ENCODE peak calls at places on chromosomes 4 and X, in seven cellular contexts. One of them, this sample, is unnamed.

GRCh38 chr4:128285085-128286023 is 2.3 kb downstream of the PGRMC2 start:
- DNase-seq in progenitor cell of endocrine pancreas: no peak
- DNase-seq in activated CD4-positive, alpha-beta T cell treated with anti-CD3 and anti-CD28 coated beads, Interleukin-2, amount 50 U/mL, for 48 hours: no peak
- DNase-seq in OCI-LY7: no peak
- DNase-seq in HT1080: no peak
- DNase-seq in stimulated activated CD8-positive, alpha-beta memory T cell treated with anti-CD3 and anti-CD28 coated beads, Interleukin-4, amount 100 ng/mL, for 4 hours: no peak
- DNase-seq in activated T-helper 1 cell treated with anti-CD3 and anti-CD28 coated beads, Interleukin-2, amount 50 U/mL, for 16 hours: no peak
- DNase-seq in this sample: no peak

GRCh38 chr4:163614866-163615265 is 120.4 kb downstream of the TMA16 start:
- DNase-seq in activated CD4-positive, alpha-beta T cell treated with anti-CD3 and anti-CD28 coated beads, Interleukin-2, amount 50 U/mL, for 48 hours: no peak
- DNase-seq in OCI-LY7: no peak
- DNase-seq in progenitor cell of endocrine pancreas: no peak
- DNase-seq in HT1080: no peak
- DNase-seq in stimulated activated CD8-positive, alpha-beta memory T cell treated with anti-CD3 and anti-CD28 coated beads, Interleukin-4, amount 100 ng/mL, for 4 hours: no peak
- DNase-seq in activated T-helper 1 cell treated with anti-CD3 and anti-CD28 coated beads, Interleukin-2, amount 50 U/mL, for 16 hours: no peak
- DNase-seq in this sample: no peak

GRCh38 chr4:89562715-89563114 is 255.1 kb upstream of the GPRIN3 start:
- DNase-seq in HT1080: no peak
- DNase-seq in progenitor cell of endocrine pancreas: no peak
- DNase-seq in OCI-LY7: no peak
- DNase-seq in activated T-helper 1 cell treated with anti-CD3 and anti-CD28 coated beads, Interleukin-2, amount 50 U/mL, for 16 hours: no peak
- DNase-seq in stimulated activated CD8-positive, alpha-beta memory T cell treated with anti-CD3 and anti-CD28 coated beads, Interleukin-4, amount 100 ng/mL, for 4 hours: no peak
- DNase-seq in activated CD4-positive, alpha-beta T cell treated with anti-CD3 and anti-CD28 coated beads, Interleukin-2, amount 50 U/mL, for 48 hours: no peak
- DNase-seq in this sample: no peak

GRCh38 chrX:63750846-63751245 is 34.2 kb downstream of the ARHGEF9 start:
- DNase-seq in stimulated activated CD8-positive, alpha-beta memory T cell treated with anti-CD3 and anti-CD28 coated beads, Interleukin-4, amount 100 ng/mL, for 4 hours: no peak
- DNase-seq in OCI-LY7: no peak
- DNase-seq in progenitor cell of endocrine pancreas: no peak
- DNase-seq in HT1080: no peak
- DNase-seq in activated CD4-positive, alpha-beta T cell treated with anti-CD3 and anti-CD28 coated beads, Interleukin-2, amount 50 U/mL, for 48 hours: no peak
- DNase-seq in activated T-helper 1 cell treated with anti-CD3 and anti-CD28 coated beads, Interleukin-2, amount 50 U/mL, for 16 hours: no peak
- DNase-seq in this sample: no peak

GRCh38 chr4:38572798-38573197 is 91.2 kb upstream of the KLF3 start:
- DNase-seq in progenitor cell of endocrine pancreas: no peak
- DNase-seq in OCI-LY7: no peak
- DNase-seq in activated T-helper 1 cell treated with anti-CD3 and anti-CD28 coated beads, Interleukin-2, amount 50 U/mL, for 16 hours: no peak
- DNase-seq in HT1080: no peak
- DNase-seq in stimulated activated CD8-positive, alpha-beta memory T cell treated with anti-CD3 and anti-CD28 coated beads, Interleukin-4, amount 100 ng/mL, for 4 hours: no peak
- DNase-seq in activated CD4-positive, alpha-beta T cell treated with anti-CD3 and anti-CD28 coated beads, Interleukin-2, amount 50 U/mL, for 48 hours: no peak
- DNase-seq in this sample: no peak

GRCh38 chr4:113260671-113261070 is 211.2 kb downstream of the ANK2 start:
- DNase-seq in activated T-helper 1 cell treated with anti-CD3 and anti-CD28 coated beads, Interleukin-2, amount 50 U/mL, for 16 hours: no peak
- DNase-seq in progenitor cell of endocrine pancreas: no peak
- DNase-seq in HT1080: peak
- DNase-seq in activated CD4-positive, alpha-beta T cell treated with anti-CD3 and anti-CD28 coated beads, Interleukin-2, amount 50 U/mL, for 48 hours: no peak
- DNase-seq in stimulated activated CD8-positive, alpha-beta memory T cell treated with anti-CD3 and anti-CD28 coated beads, Interleukin-4, amount 100 ng/mL, for 4 hours: no peak
- DNase-seq in OCI-LY7: no peak
- DNase-seq in this sample: no peak

GRCh38 chr4:87179751-87180150 is 40.7 kb downstream of the KLHL8 start:
- DNase-seq in HT1080: peak
- DNase-seq in progenitor cell of endocrine pancreas: no peak
- DNase-seq in activated T-helper 1 cell treated with anti-CD3 and anti-CD28 coated beads, Interleukin-2, amount 50 U/mL, for 16 hours: no peak
- DNase-seq in activated CD4-positive, alpha-beta T cell treated with anti-CD3 and anti-CD28 coated beads, Interleukin-2, amount 50 U/mL, for 48 hours: no peak
- DNase-seq in stimulated activated CD8-positive, alpha-beta memory T cell treated with anti-CD3 and anti-CD28 coated beads, Interleukin-4, amount 100 ng/mL, for 4 hours: no peak
- DNase-seq in OCI-LY7: no peak
- DNase-seq in this sample: no peak

GRCh38 chrX:29841750-29842149 is 373.6 kb upstream of the MAGEB2 start:
- DNase-seq in activated T-helper 1 cell treated with anti-CD3 and anti-CD28 coated beads, Interleukin-2, amount 50 U/mL, for 16 hours: no peak
- DNase-seq in activated CD4-positive, alpha-beta T cell treated with anti-CD3 and anti-CD28 coated beads, Interleukin-2, amount 50 U/mL, for 48 hours: no peak
- DNase-seq in HT1080: peak
- DNase-seq in progenitor cell of endocrine pancreas: no peak
- DNase-seq in stimulated activated CD8-positive, alpha-beta memory T cell treated with anti-CD3 and anti-CD28 coated beads, Interleukin-4, amount 100 ng/mL, for 4 hours: no peak
- DNase-seq in OCI-LY7: no peak
- DNase-seq in this sample: no peak

GRCh38 chr4:32140636-32141035 is 1420.5 kb downstream of the PCDH7 start:
- DNase-seq in activated T-helper 1 cell treated with anti-CD3 and anti-CD28 coated beads, Interleukin-2, amount 50 U/mL, for 16 hours: no peak
- DNase-seq in progenitor cell of endocrine pancreas: no peak
- DNase-seq in HT1080: peak
- DNase-seq in OCI-LY7: no peak
- DNase-seq in activated CD4-positive, alpha-beta T cell treated with anti-CD3 and anti-CD28 coated beads, Interleukin-2, amount 50 U/mL, for 48 hours: no peak
- DNase-seq in stimulated activated CD8-positive, alpha-beta memory T cell treated with anti-CD3 and anti-CD28 coated beads, Interleukin-4, amount 100 ng/mL, for 4 hours: no peak
- DNase-seq in this sample: no peak

GRCh38 chrX:85836868-85837267 is 210.5 kb downstream of the CHM start:
- DNase-seq in HT1080: peak
- DNase-seq in progenitor cell of endocrine pancreas: no peak
- DNase-seq in activated T-helper 1 cell treated with anti-CD3 and anti-CD28 coated beads, Interleukin-2, amount 50 U/mL, for 16 hours: no peak
- DNase-seq in activated CD4-positive, alpha-beta T cell treated with anti-CD3 and anti-CD28 coated beads, Interleukin-2, amount 50 U/mL, for 48 hours: no peak
- DNase-seq in OCI-LY7: no peak
- DNase-seq in stimulated activated CD8-positive, alpha-beta memory T cell treated with anti-CD3 and anti-CD28 coated beads, Interleukin-4, amount 100 ng/mL, for 4 hours: no peak
- DNase-seq in this sample: no peak

GRCh38 chrX:18931972-18932371 is 51.9 kb downstream of the PHKA2 start:
- DNase-seq in OCI-LY7: peak
- DNase-seq in HT1080: peak
- DNase-seq in stimulated activated CD8-positive, alpha-beta memory T cell treated with anti-CD3 and anti-CD28 coated beads, Interleukin-4, amount 100 ng/mL, for 4 hours: no peak
- DNase-seq in progenitor cell of endocrine pancreas: no peak
- DNase-seq in activated CD4-positive, alpha-beta T cell treated with anti-CD3 and anti-CD28 coated beads, Interleukin-2, amount 50 U/mL, for 48 hours: no peak
- DNase-seq in activated T-helper 1 cell treated with anti-CD3 and anti-CD28 coated beads, Interleukin-2, amount 50 U/mL, for 16 hours: no peak
- DNase-seq in this sample: no peak

GRCh38 chr4:83686166-83686565 is 150.3 kb downstream of the GPAT3 start:
- DNase-seq in HT1080: peak
- DNase-seq in activated T-helper 1 cell treated with anti-CD3 and anti-CD28 coated beads, Interleukin-2, amount 50 U/mL, for 16 hours: no peak
- DNase-seq in OCI-LY7: no peak
- DNase-seq in stimulated activated CD8-positive, alpha-beta memory T cell treated with anti-CD3 and anti-CD28 coated beads, Interleukin-4, amount 100 ng/mL, for 4 hours: no peak
- DNase-seq in progenitor cell of endocrine pancreas: no peak
- DNase-seq in activated CD4-positive, alpha-beta T cell treated with anti-CD3 and anti-CD28 coated beads, Interleukin-2, amount 50 U/mL, for 48 hours: no peak
- DNase-seq in this sample: no peak

GRCh38 chr4:108979754-108980153 is 216.9 kb upstream of the ETNPPL start:
- DNase-seq in progenitor cell of endocrine pancreas: no peak
- DNase-seq in OCI-LY7: no peak
- DNase-seq in HT1080: no peak
- DNase-seq in activated CD4-positive, alpha-beta T cell treated with anti-CD3 and anti-CD28 coated beads, Interleukin-2, amount 50 U/mL, for 48 hours: no peak
- DNase-seq in stimulated activated CD8-positive, alpha-beta memory T cell treated with anti-CD3 and anti-CD28 coated beads, Interleukin-4, amount 100 ng/mL, for 4 hours: no peak
- DNase-seq in activated T-helper 1 cell treated with anti-CD3 and anti-CD28 coated beads, Interleukin-2, amount 50 U/mL, for 16 hours: no peak
- DNase-seq in this sample: no peak

GRCh38 chrX:112834016-112834855 is 6.4 kb downstream of the AMOT start:
- DNase-seq in progenitor cell of endocrine pancreas: no peak
- DNase-seq in OCI-LY7: no peak
- DNase-seq in activated T-helper 1 cell treated with anti-CD3 and anti-CD28 coated beads, Interleukin-2, amount 50 U/mL, for 16 hours: no peak
- DNase-seq in activated CD4-positive, alpha-beta T cell treated with anti-CD3 and anti-CD28 coated beads, Interleukin-2, amount 50 U/mL, for 48 hours: no peak
- DNase-seq in stimulated activated CD8-positive, alpha-beta memory T cell treated with anti-CD3 and anti-CD28 coated beads, Interleukin-4, amount 100 ng/mL, for 4 hours: no peak
- DNase-seq in HT1080: peak
- DNase-seq in this sample: no peak

GRCh38 chrX:102835504-102836146 is 101.4 kb upstream of the RAB40AL start:
- DNase-seq in stimulated activated CD8-positive, alpha-beta memory T cell treated with anti-CD3 and anti-CD28 coated beads, Interleukin-4, amount 100 ng/mL, for 4 hours: no peak
- DNase-seq in activated T-helper 1 cell treated with anti-CD3 and anti-CD28 coated beads, Interleukin-2, amount 50 U/mL, for 16 hours: no peak
- DNase-seq in HT1080: peak
- DNase-seq in progenitor cell of endocrine pancreas: no peak
- DNase-seq in OCI-LY7: peak
- DNase-seq in activated CD4-positive, alpha-beta T cell treated with anti-CD3 and anti-CD28 coated beads, Interleukin-2, amount 50 U/mL, for 48 hours: no peak
- DNase-seq in this sample: no peak

GRCh38 chrX:111083101-111083500 is 12.9 kb upstream of the PAK3 start:
- DNase-seq in OCI-LY7: no peak
- DNase-seq in HT1080: peak
- DNase-seq in activated T-helper 1 cell treated with anti-CD3 and anti-CD28 coated beads, Interleukin-2, amount 50 U/mL, for 16 hours: no peak
- DNase-seq in activated CD4-positive, alpha-beta T cell treated with anti-CD3 and anti-CD28 coated beads, Interleukin-2, amount 50 U/mL, for 48 hours: no peak
- DNase-seq in progenitor cell of endocrine pancreas: no peak
- DNase-seq in stimulated activated CD8-positive, alpha-beta memory T cell treated with anti-CD3 and anti-CD28 coated beads, Interleukin-4, amount 100 ng/mL, for 4 hours: no peak
- DNase-seq in this sample: no peak

GRCh38 chr4:77349796-77350195 is 192.8 kb downstream of the CCNG2 start:
- DNase-seq in activated CD4-positive, alpha-beta T cell treated with anti-CD3 and anti-CD28 coated beads, Interleukin-2, amount 50 U/mL, for 48 hours: no peak
- DNase-seq in HT1080: peak
- DNase-seq in progenitor cell of endocrine pancreas: no peak
- DNase-seq in OCI-LY7: no peak
- DNase-seq in activated T-helper 1 cell treated with anti-CD3 and anti-CD28 coated beads, Interleukin-2, amount 50 U/mL, for 16 hours: no peak
- DNase-seq in stimulated activated CD8-positive, alpha-beta memory T cell treated with anti-CD3 and anti-CD28 coated beads, Interleukin-4, amount 100 ng/mL, for 4 hours: no peak
- DNase-seq in this sample: no peak

GRCh38 chr4:2451036-2451520 is 17.8 kb upstream of the RNF4 start:
- DNase-seq in progenitor cell of endocrine pancreas: no peak
- DNase-seq in HT1080: no peak
- DNase-seq in stimulated activated CD8-positive, alpha-beta memory T cell treated with anti-CD3 and anti-CD28 coated beads, Interleukin-4, amount 100 ng/mL, for 4 hours: no peak
- DNase-seq in activated T-helper 1 cell treated with anti-CD3 and anti-CD28 coated beads, Interleukin-2, amount 50 U/mL, for 16 hours: no peak
- DNase-seq in activated CD4-positive, alpha-beta T cell treated with anti-CD3 and anti-CD28 coated beads, Interleukin-2, amount 50 U/mL, for 48 hours: no peak
- DNase-seq in OCI-LY7: no peak
- DNase-seq in this sample: no peak

GRCh38 chrX:118847676-118848075 is 24.1 kb downstream of the ZCCHC12 start:
- DNase-seq in activated T-helper 1 cell treated with anti-CD3 and anti-CD28 coated beads, Interleukin-2, amount 50 U/mL, for 16 hours: no peak
- DNase-seq in OCI-LY7: peak
- DNase-seq in HT1080: peak
- DNase-seq in activated CD4-positive, alpha-beta T cell treated with anti-CD3 and anti-CD28 coated beads, Interleukin-2, amount 50 U/mL, for 48 hours: no peak
- DNase-seq in progenitor cell of endocrine pancreas: no peak
- DNase-seq in stimulated activated CD8-positive, alpha-beta memory T cell treated with anti-CD3 and anti-CD28 coated beads, Interleukin-4, amount 100 ng/mL, for 4 hours: no peak
- DNase-seq in this sample: peak

GRCh38 chr4:42371306-42372063 is 25.8 kb upstream of the SHISA3 start:
- DNase-seq in activated CD4-positive, alpha-beta T cell treated with anti-CD3 and anti-CD28 coated beads, Interleukin-2, amount 50 U/mL, for 48 hours: no peak
- DNase-seq in activated T-helper 1 cell treated with anti-CD3 and anti-CD28 coated beads, Interleukin-2, amount 50 U/mL, for 16 hours: no peak
- DNase-seq in OCI-LY7: peak
- DNase-seq in progenitor cell of endocrine pancreas: no peak
- DNase-seq in HT1080: peak
- DNase-seq in stimulated activated CD8-positive, alpha-beta memory T cell treated with anti-CD3 and anti-CD28 coated beads, Interleukin-4, amount 100 ng/mL, for 4 hours: no peak
- DNase-seq in this sample: no peak

GRCh38 chrX:49710744-49711319 is 15.0 kb upstream of the PAGE1 start:
- DNase-seq in OCI-LY7: no peak
- DNase-seq in HT1080: no peak
- DNase-seq in progenitor cell of endocrine pancreas: no peak
- DNase-seq in stimulated activated CD8-positive, alpha-beta memory T cell treated with anti-CD3 and anti-CD28 coated beads, Interleukin-4, amount 100 ng/mL, for 4 hours: no peak
- DNase-seq in activated CD4-positive, alpha-beta T cell treated with anti-CD3 and anti-CD28 coated beads, Interleukin-2, amount 50 U/mL, for 48 hours: no peak
- DNase-seq in activated T-helper 1 cell treated with anti-CD3 and anti-CD28 coated beads, Interleukin-2, amount 50 U/mL, for 16 hours: no peak
- DNase-seq in this sample: no peak

GRCh38 chr4:159035570-159035969 is 67.3 kb upstream of the RAPGEF2 start:
- DNase-seq in OCI-LY7: no peak
- DNase-seq in HT1080: no peak
- DNase-seq in activated T-helper 1 cell treated with anti-CD3 and anti-CD28 coated beads, Interleukin-2, amount 50 U/mL, for 16 hours: no peak
- DNase-seq in activated CD4-positive, alpha-beta T cell treated with anti-CD3 and anti-CD28 coated beads, Interleukin-2, amount 50 U/mL, for 48 hours: no peak
- DNase-seq in progenitor cell of endocrine pancreas: no peak
- DNase-seq in stimulated activated CD8-positive, alpha-beta memory T cell treated with anti-CD3 and anti-CD28 coated beads, Interleukin-4, amount 100 ng/mL, for 4 hours: no peak
- DNase-seq in this sample: no peak

GRCh38 chrX:72107320-72107719 is 24.4 kb downstream of the RTL5 start:
- DNase-seq in activated CD4-positive, alpha-beta T cell treated with anti-CD3 and anti-CD28 coated beads, Interleukin-2, amount 50 U/mL, for 48 hours: no peak
- DNase-seq in stimulated activated CD8-positive, alpha-beta memory T cell treated with anti-CD3 and anti-CD28 coated beads, Interleukin-4, amount 100 ng/mL, for 4 hours: no peak
- DNase-seq in OCI-LY7: no peak
- DNase-seq in HT1080: peak
- DNase-seq in activated T-helper 1 cell treated with anti-CD3 and anti-CD28 coated beads, Interleukin-2, amount 50 U/mL, for 16 hours: no peak
- DNase-seq in progenitor cell of endocrine pancreas: no peak
- DNase-seq in this sample: no peak

GRCh38 chr4:8542776-8543525 is 37.2 kb upstream of the GPR78 start:
- DNase-seq in HT1080: no peak
- DNase-seq in activated CD4-positive, alpha-beta T cell treated with anti-CD3 and anti-CD28 coated beads, Interleukin-2, amount 50 U/mL, for 48 hours: no peak
- DNase-seq in activated T-helper 1 cell treated with anti-CD3 and anti-CD28 coated beads, Interleukin-2, amount 50 U/mL, for 16 hours: no peak
- DNase-seq in OCI-LY7: no peak
- DNase-seq in progenitor cell of endocrine pancreas: no peak
- DNase-seq in stimulated activated CD8-positive, alpha-beta memory T cell treated with anti-CD3 and anti-CD28 coated beads, Interleukin-4, amount 100 ng/mL, for 4 hours: no peak
- DNase-seq in this sample: no peak

GRCh38 chr4:6257243-6258025 is 12.2 kb upstream of the WFS1 start:
- DNase-seq in progenitor cell of endocrine pancreas: no peak
- DNase-seq in activated CD4-positive, alpha-beta T cell treated with anti-CD3 and anti-CD28 coated beads, Interleukin-2, amount 50 U/mL, for 48 hours: no peak
- DNase-seq in activated T-helper 1 cell treated with anti-CD3 and anti-CD28 coated beads, Interleukin-2, amount 50 U/mL, for 16 hours: no peak
- DNase-seq in stimulated activated CD8-positive, alpha-beta memory T cell treated with anti-CD3 and anti-CD28 coated beads, Interleukin-4, amount 100 ng/mL, for 4 hours: no peak
- DNase-seq in HT1080: peak
- DNase-seq in OCI-LY7: no peak
- DNase-seq in this sample: no peak

GRCh38 chr4:19438228-19438627 is 813.5 kb upstream of the SLIT2 start:
- DNase-seq in activated T-helper 1 cell treated with anti-CD3 and anti-CD28 coated beads, Interleukin-2, amount 50 U/mL, for 16 hours: no peak
- DNase-seq in HT1080: no peak
- DNase-seq in stimulated activated CD8-positive, alpha-beta memory T cell treated with anti-CD3 and anti-CD28 coated beads, Interleukin-4, amount 100 ng/mL, for 4 hours: no peak
- DNase-seq in progenitor cell of endocrine pancreas: no peak
- DNase-seq in activated CD4-positive, alpha-beta T cell treated with anti-CD3 and anti-CD28 coated beads, Interleukin-2, amount 50 U/mL, for 48 hours: no peak
- DNase-seq in OCI-LY7: no peak
- DNase-seq in this sample: no peak

GRCh38 chr4:17082186-17082585 is 183.7 kb upstream of the LDB2 start:
- DNase-seq in progenitor cell of endocrine pancreas: no peak
- DNase-seq in stimulated activated CD8-positive, alpha-beta memory T cell treated with anti-CD3 and anti-CD28 coated beads, Interleukin-4, amount 100 ng/mL, for 4 hours: no peak
- DNase-seq in activated T-helper 1 cell treated with anti-CD3 and anti-CD28 coated beads, Interleukin-2, amount 50 U/mL, for 16 hours: no peak
- DNase-seq in OCI-LY7: no peak
- DNase-seq in HT1080: no peak
- DNase-seq in activated CD4-positive, alpha-beta T cell treated with anti-CD3 and anti-CD28 coated beads, Interleukin-2, amount 50 U/mL, for 48 hours: no peak
- DNase-seq in this sample: no peak

GRCh38 chr4:145216532-145216931 is 36.1 kb upstream of the OTUD4 start:
- DNase-seq in OCI-LY7: peak
- DNase-seq in progenitor cell of endocrine pancreas: no peak
- DNase-seq in stimulated activated CD8-positive, alpha-beta memory T cell treated with anti-CD3 and anti-CD28 coated beads, Interleukin-4, amount 100 ng/mL, for 4 hours: no peak
- DNase-seq in HT1080: peak
- DNase-seq in activated T-helper 1 cell treated with anti-CD3 and anti-CD28 coated beads, Interleukin-2, amount 50 U/mL, for 16 hours: no peak
- DNase-seq in activated CD4-positive, alpha-beta T cell treated with anti-CD3 and anti-CD28 coated beads, Interleukin-2, amount 50 U/mL, for 48 hours: no peak
- DNase-seq in this sample: no peak

GRCh38 chr4:112038861-112039260 is 106.4 kb upstream of the FAM241A start:
- DNase-seq in progenitor cell of endocrine pancreas: no peak
- DNase-seq in activated T-helper 1 cell treated with anti-CD3 and anti-CD28 coated beads, Interleukin-2, amount 50 U/mL, for 16 hours: no peak
- DNase-seq in HT1080: peak
- DNase-seq in OCI-LY7: no peak
- DNase-seq in stimulated activated CD8-positive, alpha-beta memory T cell treated with anti-CD3 and anti-CD28 coated beads, Interleukin-4, amount 100 ng/mL, for 4 hours: no peak
- DNase-seq in activated CD4-positive, alpha-beta T cell treated with anti-CD3 and anti-CD28 coated beads, Interleukin-2, amount 50 U/mL, for 48 hours: no peak
- DNase-seq in this sample: no peak

GRCh38 chrX:46588263-46588662 is 14.7 kb downstream of the CHST7 start:
- DNase-seq in activated T-helper 1 cell treated with anti-CD3 and anti-CD28 coated beads, Interleukin-2, amount 50 U/mL, for 16 hours: no peak
- DNase-seq in activated CD4-positive, alpha-beta T cell treated with anti-CD3 and anti-CD28 coated beads, Interleukin-2, amount 50 U/mL, for 48 hours: no peak
- DNase-seq in OCI-LY7: peak
- DNase-seq in HT1080: peak
- DNase-seq in stimulated activated CD8-positive, alpha-beta memory T cell treated with anti-CD3 and anti-CD28 coated beads, Interleukin-4, amount 100 ng/mL, for 4 hours: no peak
- DNase-seq in progenitor cell of endocrine pancreas: no peak
- DNase-seq in this sample: peak